ENCODE peak calls at places on chromosomes 16 and 17, in five cellular contexts. One of them, this sample, is unnamed.

GRCh38 chr17:37833237-37833859 is 88.5 kb upstream of the HNF1B start:
- DNase-seq in effector memory CD4-positive, alpha-beta T cell: no peak
- DNase-seq in HTR-8/SVneo: no peak
- DNase-seq in M059J: peak
- DNase-seq in Calu3: no peak
- DNase-seq in this sample: no peak

GRCh38 chr17:50833396-50834125 is 1.8 kb upstream of the WFIKKN2 start:
- DNase-seq in Calu3: no peak
- DNase-seq in M059J: no peak
- DNase-seq in effector memory CD4-positive, alpha-beta T cell: no peak
- DNase-seq in HTR-8/SVneo: no peak
- DNase-seq in this sample: no peak

GRCh38 chr17:14037453-14037852 is 31.9 kb upstream of the COX10 start:
- DNase-seq in HTR-8/SVneo: no peak
- DNase-seq in effector memory CD4-positive, alpha-beta T cell: no peak
- DNase-seq in M059J: no peak
- DNase-seq in Calu3: no peak
- DNase-seq in this sample: no peak

GRCh38 chr16:55116165-55116894 is 185.7 kb downstream of the IRX5 start:
- DNase-seq in HTR-8/SVneo: no peak
- DNase-seq in effector memory CD4-positive, alpha-beta T cell: no peak
- DNase-seq in Calu3: no peak
- DNase-seq in M059J: peak
- DNase-seq in this sample: peak

GRCh38 chr17:80192268-80192667 is 22.4 kb downstream of the CARD14 start:
- DNase-seq in M059J: no peak
- DNase-seq in effector memory CD4-positive, alpha-beta T cell: no peak
- DNase-seq in Calu3: no peak
- DNase-seq in HTR-8/SVneo: no peak
- DNase-seq in this sample: no peak

GRCh38 chr16:5432166-5432565 is 334.6 kb upstream of the EEF2KMT start:
- DNase-seq in effector memory CD4-positive, alpha-beta T cell: no peak
- DNase-seq in Calu3: no peak
- DNase-seq in HTR-8/SVneo: no peak
- DNase-seq in M059J: no peak
- DNase-seq in this sample: no peak

GRCh38 chr17:48550313-48551205 is 5.7 kb upstream of the HOXB2 start:
- DNase-seq in Calu3: peak
- DNase-seq in HTR-8/SVneo: no peak
- DNase-seq in effector memory CD4-positive, alpha-beta T cell: no peak
- DNase-seq in M059J: no peak
- DNase-seq in this sample: no peak

GRCh38 chr16:569445-570254 is at the start of gene PIGQ:
- DNase-seq in effector memory CD4-positive, alpha-beta T cell: peak
- DNase-seq in M059J: peak
- DNase-seq in HTR-8/SVneo: peak
- DNase-seq in Calu3: peak
- DNase-seq in this sample: no peak

GRCh38 chr16:30637952-30638351 is 12.8 kb upstream of the PRR14 start:
- DNase-seq in Calu3: peak
- DNase-seq in M059J: peak
- DNase-seq in effector memory CD4-positive, alpha-beta T cell: no peak
- DNase-seq in HTR-8/SVneo: no peak
- DNase-seq in this sample: no peak

GRCh38 chr16:52191533-52192134 is 355.3 kb downstream of the TOX3 start:
- DNase-seq in HTR-8/SVneo: peak
- DNase-seq in Calu3: peak
- DNase-seq in M059J: peak
- DNase-seq in effector memory CD4-positive, alpha-beta T cell: no peak
- DNase-seq in this sample: peak

GRCh38 chr16:23518435-23518891 is 8.2 kb upstream of the GGA2 start:
- DNase-seq in Calu3: no peak
- DNase-seq in effector memory CD4-positive, alpha-beta T cell: no peak
- DNase-seq in HTR-8/SVneo: no peak
- DNase-seq in M059J: no peak
- DNase-seq in this sample: no peak

GRCh38 chr17:75353176-75353575 is 52.3 kb downstream of the GRB2 start:
- DNase-seq in effector memory CD4-positive, alpha-beta T cell: no peak
- DNase-seq in M059J: no peak
- DNase-seq in HTR-8/SVneo: no peak
- DNase-seq in Calu3: no peak
- DNase-seq in this sample: no peak

GRCh38 chr17:7557825-7558543 is 566 bp upstream of the TNFSF13 start:
- DNase-seq in M059J: peak
- DNase-seq in HTR-8/SVneo: no peak
- DNase-seq in Calu3: peak
- DNase-seq in effector memory CD4-positive, alpha-beta T cell: no peak
- DNase-seq in this sample: no peak

GRCh38 chr17:17567631-17568030 is 23.9 kb downstream of the PEMT start:
- DNase-seq in Calu3: no peak
- DNase-seq in M059J: no peak
- DNase-seq in HTR-8/SVneo: no peak
- DNase-seq in effector memory CD4-positive, alpha-beta T cell: no peak
- DNase-seq in this sample: no peak

GRCh38 chr17:19433727-19434340 is 22.8 kb downstream of the RNF112 start:
- DNase-seq in effector memory CD4-positive, alpha-beta T cell: no peak
- DNase-seq in Calu3: no peak
- DNase-seq in M059J: no peak
- DNase-seq in HTR-8/SVneo: no peak
- DNase-seq in this sample: no peak

GRCh38 chr17:37310940-37311339 is 64.8 kb upstream of the C17orf78 start:
- DNase-seq in Calu3: no peak
- DNase-seq in M059J: no peak
- DNase-seq in effector memory CD4-positive, alpha-beta T cell: no peak
- DNase-seq in HTR-8/SVneo: no peak
- DNase-seq in this sample: no peak

GRCh38 chr16:89374393-89374948 is 115.9 kb downstream of the ANKRD11 start:
- DNase-seq in M059J: no peak
- DNase-seq in effector memory CD4-positive, alpha-beta T cell: no peak
- DNase-seq in Calu3: no peak
- DNase-seq in HTR-8/SVneo: no peak
- DNase-seq in this sample: no peak

GRCh38 chr17:17633310-17633709 is 41.8 kb upstream of the PEMT start:
- DNase-seq in HTR-8/SVneo: no peak
- DNase-seq in effector memory CD4-positive, alpha-beta T cell: no peak
- DNase-seq in M059J: no peak
- DNase-seq in Calu3: no peak
- DNase-seq in this sample: no peak

GRCh38 chr17:80885922-80886582 is 105.6 kb upstream of the CHMP6 start:
- DNase-seq in effector memory CD4-positive, alpha-beta T cell: no peak
- DNase-seq in HTR-8/SVneo: no peak
- DNase-seq in M059J: no peak
- DNase-seq in Calu3: no peak
- DNase-seq in this sample: no peak

GRCh38 chr17:8105957-8106398 is 12.3 kb downstream of the ALOXE3 start:
- DNase-seq in Calu3: no peak
- DNase-seq in HTR-8/SVneo: no peak
- DNase-seq in effector memory CD4-positive, alpha-beta T cell: no peak
- DNase-seq in M059J: no peak
- DNase-seq in this sample: no peak

GRCh38 chr17:7544911-7545310 is 3.9 kb upstream of the TNFSF12 start:
- DNase-seq in M059J: no peak
- DNase-seq in HTR-8/SVneo: no peak
- DNase-seq in effector memory CD4-positive, alpha-beta T cell: no peak
- DNase-seq in Calu3: no peak
- DNase-seq in this sample: no peak

GRCh38 chr16:2919511-2920255 is 8.0 kb downstream of the FLYWCH1 start:
- DNase-seq in M059J: peak
- DNase-seq in Calu3: peak
- DNase-seq in effector memory CD4-positive, alpha-beta T cell: peak
- DNase-seq in HTR-8/SVneo: peak
- DNase-seq in this sample: peak